ENCODE peak calls at places on chromosomes 11 and 22, in eight cellular contexts. One of them, this sample, is unnamed.

GRCh38 chr11:66360406-66361073 is 11.0 kb downstream of the SLC29A2 start:
- DNase-seq in occipital lobe: no peak
- DNase-seq in nephron progenitor cell: no peak
- DNase-seq in esophagus muscularis mucosa: no peak
- DNase-seq in head of caudate nucleus: no peak
- DNase-seq in WTC11: no peak
- DNase-seq in activated T-helper 1 cell treated with Interleukin-2 at 50 U/mL for 16 hours: no peak
- DNase-seq in GM06990: no peak
- DNase-seq in this sample: no peak

GRCh38 chr11:9600651-9601040 is 27.2 kb downstream of the WEE1 start:
- DNase-seq in occipital lobe: no peak
- DNase-seq in nephron progenitor cell: no peak
- DNase-seq in esophagus muscularis mucosa: peak
- DNase-seq in head of caudate nucleus: no peak
- DNase-seq in WTC11: no peak
- DNase-seq in activated T-helper 1 cell treated with Interleukin-2 at 50 U/mL for 16 hours: no peak
- DNase-seq in GM06990: peak
- DNase-seq in this sample: peak

GRCh38 chr22:20147286-20147988 is 3.4 kb downstream of the CCDC188 start:
- DNase-seq in occipital lobe: no peak
- DNase-seq in nephron progenitor cell: no peak
- DNase-seq in esophagus muscularis mucosa: no peak
- DNase-seq in head of caudate nucleus: no peak
- DNase-seq in WTC11: no peak
- DNase-seq in activated T-helper 1 cell treated with Interleukin-2 at 50 U/mL for 16 hours: no peak
- DNase-seq in GM06990: no peak
- DNase-seq in this sample: no peak

GRCh38 chr11:119100246-119100959 is 1.2 kb downstream of the DPAGT1 start:
- DNase-seq in occipital lobe: no peak
- DNase-seq in nephron progenitor cell: no peak
- DNase-seq in esophagus muscularis mucosa: no peak
- DNase-seq in head of caudate nucleus: no peak
- DNase-seq in WTC11: no peak
- DNase-seq in activated T-helper 1 cell treated with Interleukin-2 at 50 U/mL for 16 hours: no peak
- DNase-seq in GM06990: no peak
- DNase-seq in this sample: no peak

GRCh38 chr22:30506507-30506968 is 1.0 kb upstream of the SEC14L4 start:
- DNase-seq in occipital lobe: no peak
- DNase-seq in nephron progenitor cell: no peak
- DNase-seq in esophagus muscularis mucosa: no peak
- DNase-seq in head of caudate nucleus: no peak
- DNase-seq in WTC11: no peak
- DNase-seq in activated T-helper 1 cell treated with Interleukin-2 at 50 U/mL for 16 hours: no peak
- DNase-seq in GM06990: no peak
- DNase-seq in this sample: no peak

GRCh38 chr11:96228472-96228871 is 114.5 kb downstream of the MAML2 start:
- DNase-seq in occipital lobe: no peak
- DNase-seq in nephron progenitor cell: no peak
- DNase-seq in esophagus muscularis mucosa: no peak
- DNase-seq in head of caudate nucleus: no peak
- DNase-seq in WTC11: no peak
- DNase-seq in activated T-helper 1 cell treated with Interleukin-2 at 50 U/mL for 16 hours: no peak
- DNase-seq in GM06990: no peak
- DNase-seq in this sample: no peak

GRCh38 chr11:47508595-47509555 is 44.1 kb downstream of the CELF1 start:
- DNase-seq in occipital lobe: no peak
- DNase-seq in nephron progenitor cell: no peak
- DNase-seq in esophagus muscularis mucosa: no peak
- DNase-seq in head of caudate nucleus: no peak
- DNase-seq in WTC11: no peak
- DNase-seq in activated T-helper 1 cell treated with Interleukin-2 at 50 U/mL for 16 hours: no peak
- DNase-seq in GM06990: peak
- DNase-seq in this sample: no peak

GRCh38 chr11:18706330-18707243 is 8.0 kb downstream of the TMEM86A start:
- DNase-seq in occipital lobe: peak
- DNase-seq in nephron progenitor cell: no peak
- DNase-seq in esophagus muscularis mucosa: no peak
- DNase-seq in head of caudate nucleus: peak
- DNase-seq in WTC11: peak
- DNase-seq in activated T-helper 1 cell treated with Interleukin-2 at 50 U/mL for 16 hours: peak
- DNase-seq in GM06990: no peak
- DNase-seq in this sample: no peak

GRCh38 chr11:6621711-6622211 is 2.5 kb upstream of the TPP1 start:
- DNase-seq in occipital lobe: no peak
- DNase-seq in nephron progenitor cell: no peak
- DNase-seq in esophagus muscularis mucosa: no peak
- DNase-seq in head of caudate nucleus: no peak
- DNase-seq in WTC11: no peak
- DNase-seq in activated T-helper 1 cell treated with Interleukin-2 at 50 U/mL for 16 hours: no peak
- DNase-seq in GM06990: no peak
- DNase-seq in this sample: no peak

GRCh38 chr11:117020873-117021564 is 77.2 kb downstream of the SIK3 start:
- DNase-seq in occipital lobe: no peak
- DNase-seq in nephron progenitor cell: no peak
- DNase-seq in esophagus muscularis mucosa: no peak
- DNase-seq in head of caudate nucleus: no peak
- DNase-seq in WTC11: no peak
- DNase-seq in activated T-helper 1 cell treated with Interleukin-2 at 50 U/mL for 16 hours: no peak
- DNase-seq in GM06990: no peak
- DNase-seq in this sample: no peak

GRCh38 chr11:12680246-12680939 is 6.2 kb downstream of the TEAD1 start:
- DNase-seq in occipital lobe: peak
- DNase-seq in nephron progenitor cell: peak
- DNase-seq in esophagus muscularis mucosa: no peak
- DNase-seq in head of caudate nucleus: peak
- DNase-seq in WTC11: peak
- DNase-seq in activated T-helper 1 cell treated with Interleukin-2 at 50 U/mL for 16 hours: no peak
- DNase-seq in GM06990: no peak
- DNase-seq in this sample: no peak

GRCh38 chr11:115056514-115056913 is 378.2 kb downstream of the NXPE2 start:
- DNase-seq in occipital lobe: no peak
- DNase-seq in nephron progenitor cell: no peak
- DNase-seq in esophagus muscularis mucosa: no peak
- DNase-seq in head of caudate nucleus: no peak
- DNase-seq in WTC11: no peak
- DNase-seq in activated T-helper 1 cell treated with Interleukin-2 at 50 U/mL for 16 hours: no peak
- DNase-seq in GM06990: no peak
- DNase-seq in this sample: no peak

GRCh38 chr22:19176732-19177131 is 1.8 kb downstream of the SLC25A1 start:
- DNase-seq in occipital lobe: no peak
- DNase-seq in nephron progenitor cell: no peak
- DNase-seq in esophagus muscularis mucosa: no peak
- DNase-seq in head of caudate nucleus: no peak
- DNase-seq in WTC11: no peak
- DNase-seq in activated T-helper 1 cell treated with Interleukin-2 at 50 U/mL for 16 hours: no peak
- DNase-seq in GM06990: no peak
- DNase-seq in this sample: no peak

GRCh38 chr11:116294630-116295029 is 478.2 kb downstream of the BUD13 start:
- DNase-seq in occipital lobe: no peak
- DNase-seq in nephron progenitor cell: no peak
- DNase-seq in esophagus muscularis mucosa: no peak
- DNase-seq in head of caudate nucleus: no peak
- DNase-seq in WTC11: no peak
- DNase-seq in activated T-helper 1 cell treated with Interleukin-2 at 50 U/mL for 16 hours: no peak
- DNase-seq in GM06990: no peak
- DNase-seq in this sample: no peak

GRCh38 chr11:41256060-41256459 is 203.4 kb downstream of the LRRC4C start:
- DNase-seq in occipital lobe: no peak
- DNase-seq in nephron progenitor cell: no peak
- DNase-seq in esophagus muscularis mucosa: no peak
- DNase-seq in head of caudate nucleus: no peak
- DNase-seq in WTC11: no peak
- DNase-seq in activated T-helper 1 cell treated with Interleukin-2 at 50 U/mL for 16 hours: no peak
- DNase-seq in GM06990: no peak
- DNase-seq in this sample: no peak

GRCh38 chr11:128709402-128709801 is 15.5 kb downstream of the FLI1 start:
- DNase-seq in occipital lobe: no peak
- DNase-seq in nephron progenitor cell: no peak
- DNase-seq in esophagus muscularis mucosa: no peak
- DNase-seq in head of caudate nucleus: no peak
- DNase-seq in WTC11: no peak
- DNase-seq in activated T-helper 1 cell treated with Interleukin-2 at 50 U/mL for 16 hours: no peak
- DNase-seq in GM06990: no peak
- DNase-seq in this sample: no peak

GRCh38 chr11:15615412-15616096 is 500.8 kb downstream of the INSC start:
- DNase-seq in occipital lobe: no peak
- DNase-seq in nephron progenitor cell: no peak
- DNase-seq in esophagus muscularis mucosa: no peak
- DNase-seq in head of caudate nucleus: no peak
- DNase-seq in WTC11: no peak
- DNase-seq in activated T-helper 1 cell treated with Interleukin-2 at 50 U/mL for 16 hours: no peak
- DNase-seq in GM06990: no peak
- DNase-seq in this sample: no peak

GRCh38 chr11:28337701-28338100 is 229.5 kb downstream of the METTL15 start:
- DNase-seq in occipital lobe: no peak
- DNase-seq in nephron progenitor cell: no peak
- DNase-seq in esophagus muscularis mucosa: no peak
- DNase-seq in head of caudate nucleus: no peak
- DNase-seq in WTC11: no peak
- DNase-seq in activated T-helper 1 cell treated with Interleukin-2 at 50 U/mL for 16 hours: no peak
- DNase-seq in GM06990: no peak
- DNase-seq in this sample: no peak

GRCh38 chr11:14969922-14970323 is 2.2 kb downstream of the CALCA start:
- DNase-seq in occipital lobe: no peak
- DNase-seq in nephron progenitor cell: peak
- DNase-seq in esophagus muscularis mucosa: no peak
- DNase-seq in head of caudate nucleus: no peak
- DNase-seq in WTC11: peak
- DNase-seq in activated T-helper 1 cell treated with Interleukin-2 at 50 U/mL for 16 hours: peak
- DNase-seq in GM06990: peak
- DNase-seq in this sample: no peak

GRCh38 chr11:94574193-94574961 is 7.2 kb downstream of the PIWIL4 start:
- DNase-seq in occipital lobe: no peak
- DNase-seq in nephron progenitor cell: no peak
- DNase-seq in esophagus muscularis mucosa: no peak
- DNase-seq in head of caudate nucleus: no peak
- DNase-seq in WTC11: no peak
- DNase-seq in activated T-helper 1 cell treated with Interleukin-2 at 50 U/mL for 16 hours: no peak
- DNase-seq in GM06990: no peak
- DNase-seq in this sample: no peak

GRCh38 chr11:83641511-83641910 is 355.3 kb upstream of the CCDC90B start:
- DNase-seq in occipital lobe: no peak
- DNase-seq in nephron progenitor cell: no peak
- DNase-seq in esophagus muscularis mucosa: no peak
- DNase-seq in head of caudate nucleus: no peak
- DNase-seq in WTC11: peak
- DNase-seq in activated T-helper 1 cell treated with Interleukin-2 at 50 U/mL for 16 hours: no peak
- DNase-seq in GM06990: no peak
- DNase-seq in this sample: no peak

GRCh38 chr22:49197986-49198704 is 629.5 kb downstream of the BRD1 start:
- DNase-seq in occipital lobe: no peak
- DNase-seq in nephron progenitor cell: no peak
- DNase-seq in esophagus muscularis mucosa: no peak
- DNase-seq in head of caudate nucleus: peak
- DNase-seq in WTC11: peak
- DNase-seq in activated T-helper 1 cell treated with Interleukin-2 at 50 U/mL for 16 hours: no peak
- DNase-seq in GM06990: no peak
- DNase-seq in this sample: no peak

GRCh38 chr22:49483946-49484345 is 343.7 kb downstream of the BRD1 start:
- DNase-seq in occipital lobe: no peak
- DNase-seq in nephron progenitor cell: no peak
- DNase-seq in esophagus muscularis mucosa: no peak
- DNase-seq in head of caudate nucleus: no peak
- DNase-seq in WTC11: no peak
- DNase-seq in activated T-helper 1 cell treated with Interleukin-2 at 50 U/mL for 16 hours: no peak
- DNase-seq in GM06990: no peak
- DNase-seq in this sample: no peak

GRCh38 chr22:38549106-38549884 is 20.7 kb downstream of the DMC1 start:
- DNase-seq in occipital lobe: no peak
- DNase-seq in nephron progenitor cell: no peak
- DNase-seq in esophagus muscularis mucosa: no peak
- DNase-seq in head of caudate nucleus: no peak
- DNase-seq in WTC11: no peak
- DNase-seq in activated T-helper 1 cell treated with Interleukin-2 at 50 U/mL for 16 hours: no peak
- DNase-seq in GM06990: peak
- DNase-seq in this sample: no peak

GRCh38 chr11:72354356-72355115 is 79.8 kb downstream of the CLPB start:
- DNase-seq in occipital lobe: no peak
- DNase-seq in nephron progenitor cell: no peak
- DNase-seq in esophagus muscularis mucosa: no peak
- DNase-seq in head of caudate nucleus: no peak
- DNase-seq in WTC11: no peak
- DNase-seq in activated T-helper 1 cell treated with Interleukin-2 at 50 U/mL for 16 hours: no peak
- DNase-seq in GM06990: no peak
- DNase-seq in this sample: no peak

GRCh38 chr22:41248758-41249157 is 8.0 kb upstream of the CHADL start:
- DNase-seq in occipital lobe: no peak
- DNase-seq in nephron progenitor cell: no peak
- DNase-seq in esophagus muscularis mucosa: no peak
- DNase-seq in head of caudate nucleus: no peak
- DNase-seq in WTC11: no peak
- DNase-seq in activated T-helper 1 cell treated with Interleukin-2 at 50 U/mL for 16 hours: no peak
- DNase-seq in GM06990: no peak
- DNase-seq in this sample: no peak

GRCh38 chr22:50531546-50532352 is 1.9 kb upstream of the TYMP start:
- DNase-seq in occipital lobe: no peak
- DNase-seq in nephron progenitor cell: peak
- DNase-seq in esophagus muscularis mucosa: no peak
- DNase-seq in head of caudate nucleus: no peak
- DNase-seq in WTC11: peak
- DNase-seq in activated T-helper 1 cell treated with Interleukin-2 at 50 U/mL for 16 hours: no peak
- DNase-seq in GM06990: peak
- DNase-seq in this sample: no peak

GRCh38 chr11:10743354-10744035 is 7.6 kb upstream of the CTR9 start:
- DNase-seq in occipital lobe: no peak
- DNase-seq in nephron progenitor cell: no peak
- DNase-seq in esophagus muscularis mucosa: no peak
- DNase-seq in head of caudate nucleus: no peak
- DNase-seq in WTC11: no peak
- DNase-seq in activated T-helper 1 cell treated with Interleukin-2 at 50 U/mL for 16 hours: no peak
- DNase-seq in GM06990: peak
- DNase-seq in this sample: no peak

GRCh38 chr11:441418-442274 is at the start of gene ANO9:
- DNase-seq in occipital lobe: no peak
- DNase-seq in nephron progenitor cell: peak
- DNase-seq in esophagus muscularis mucosa: no peak
- DNase-seq in head of caudate nucleus: no peak
- DNase-seq in WTC11: peak
- DNase-seq in activated T-helper 1 cell treated with Interleukin-2 at 50 U/mL for 16 hours: peak
- DNase-seq in GM06990: peak
- DNase-seq in this sample: no peak

GRCh38 chr11:1401656-1402221 is 12.0 kb downstream of the BRSK2 start:
- DNase-seq in occipital lobe: peak
- DNase-seq in nephron progenitor cell: peak
- DNase-seq in esophagus muscularis mucosa: no peak
- DNase-seq in head of caudate nucleus: peak
- DNase-seq in WTC11: peak
- DNase-seq in activated T-helper 1 cell treated with Interleukin-2 at 50 U/mL for 16 hours: no peak
- DNase-seq in GM06990: no peak
- DNase-seq in this sample: no peak

GRCh38 chr11:78784321-78785061 is 209.8 kb upstream of the NARS2 start:
- DNase-seq in occipital lobe: no peak
- DNase-seq in nephron progenitor cell: no peak
- DNase-seq in esophagus muscularis mucosa: no peak
- DNase-seq in head of caudate nucleus: no peak
- DNase-seq in WTC11: no peak
- DNase-seq in activated T-helper 1 cell treated with Interleukin-2 at 50 U/mL for 16 hours: no peak
- DNase-seq in GM06990: no peak
- DNase-seq in this sample: no peak

GRCh38 chr11:123702137-123702536 is 39.3 kb downstream of the ZNF202 start:
- DNase-seq in occipital lobe: peak
- DNase-seq in nephron progenitor cell: peak
- DNase-seq in esophagus muscularis mucosa: no peak
- DNase-seq in head of caudate nucleus: no peak
- DNase-seq in WTC11: no peak
- DNase-seq in activated T-helper 1 cell treated with Interleukin-2 at 50 U/mL for 16 hours: no peak
- DNase-seq in GM06990: peak
- DNase-seq in this sample: peak

GRCh38 chr11:70424765-70425164 is 26.4 kb downstream of the CTTN start:
- DNase-seq in occipital lobe: no peak
- DNase-seq in nephron progenitor cell: no peak
- DNase-seq in esophagus muscularis mucosa: no peak
- DNase-seq in head of caudate nucleus: no peak
- DNase-seq in WTC11: no peak
- DNase-seq in activated T-helper 1 cell treated with Interleukin-2 at 50 U/mL for 16 hours: no peak
- DNase-seq in GM06990: peak
- DNase-seq in this sample: peak

GRCh38 chr11:47433991-47434786 is 8.0 kb upstream of the PSMC3 start:
- DNase-seq in occipital lobe: no peak
- DNase-seq in nephron progenitor cell: no peak
- DNase-seq in esophagus muscularis mucosa: no peak
- DNase-seq in head of caudate nucleus: no peak
- DNase-seq in WTC11: no peak
- DNase-seq in activated T-helper 1 cell treated with Interleukin-2 at 50 U/mL for 16 hours: no peak
- DNase-seq in GM06990: no peak
- DNase-seq in this sample: no peak